ENCODE peak calls at places on chromosomes 12 and 14, in seven cellular contexts. L is HepG2, O is GM12891, X is K562, H is GM12878, P is SK-N-SH, S is H1. C is an unnamed sample.

GRCh38 chr12:31517994-31518393 is 72.9 kb downstream of the DENND5B start:
- DNase-seq in S (no peak), H (no peak), O (no peak), P (no peak), X (no peak), L (no peak), C (no peak)

GRCh38 chr12:70400124-70400523 is 34.0 kb downstream of the KCNMB4 start:
- DNase-seq in O (no peak), X (no peak), P (no peak), S (no peak), L (no peak), H (no peak), C (no peak)

GRCh38 chr14:32633930-32634329 is 304.7 kb upstream of the NPAS3 start:
- DNase-seq in H (no peak), O (no peak), P (no peak), S (no peak), L (no peak), X (no peak), C (no peak)

GRCh38 chr12:22518998-22519397 is 25.3 kb downstream of the C2CD5 start:
- DNase-seq in L (no peak), O (no peak), P (no peak), S (no peak), X (no peak), H (no peak), C (no peak)

GRCh38 chr14:49105512-49105911 is 480.7 kb downstream of the RPS29 start:
- DNase-seq in H (no peak), P (peak; percentile 34), X (no peak), O (no peak), S (no peak), L (no peak), C (no peak)

GRCh38 chr12:126967152-126967551 is 1299.8 kb upstream of the TMEM132C start:
- DNase-seq in O (no peak), P (no peak), L (no peak), S (no peak), H (no peak), X (no peak), C (no peak)

GRCh38 chr14:91892918-91893527 is 25.7 kb upstream of the TC2N start:
- DNase-seq in S (peak; percentile 82), H (no peak), P (peak; percentile 58), O (no peak), L (peak; percentile 20), X (peak; percentile 45), C (no peak)

GRCh38 chr12:132308311-132309161 is 20.9 kb downstream of the GALNT9 start:
- DNase-seq in P (no peak), L (no peak), O (no peak), H (no peak), X (no peak), S (no peak), C (no peak)

GRCh38 chr12:24396266-24396665 is 446.8 kb upstream of the SOX5 start:
- DNase-seq in X (no peak), P (no peak), L (no peak), O (no peak), H (no peak), S (no peak), C (no peak)

GRCh38 chr14:51448831-51449665 is 202.7 kb upstream of the FRMD6 start:
- DNase-seq in S (no peak), O (no peak), X (no peak), H (no peak), L (no peak), P (peak; percentile 45), C (no peak)

GRCh38 chr14:65348137-65348536 is 64.4 kb upstream of the FUT8 start:
- DNase-seq in L (no peak), O (no peak), P (no peak), S (no peak), X (no peak), H (no peak), C (no peak)

GRCh38 chr12:115752913-115753726 is 524.4 kb downstream of the MED13L start:
- DNase-seq in H (peak; percentile 12), X (peak; percentile 48), P (peak; percentile 55), L (peak; percentile 58), O (no peak), S (no peak), C (peak; percentile 6)

GRCh38 chr12:242496-242895 is 20.1 kb downstream of the SLC6A13 start:
- DNase-seq in H (no peak), S (peak; percentile 32), O (no peak), X (no peak), P (no peak), L (no peak), C (no peak)

GRCh38 chr14:64569108-64570045 is 19.6 kb downstream of the PPP1R36 start:
- DNase-seq in H (no peak), P (no peak), O (no peak), S (no peak), X (no peak), L (peak; percentile 10), C (no peak)

GRCh38 chr14:81176224-81176623 is 44.5 kb downstream of the GTF2A1 start:
- DNase-seq in L (no peak), S (no peak), P (no peak), O (no peak), H (no peak), X (no peak), C (no peak)

GRCh38 chr14:101963611-101964296 is 619 bp upstream of the DYNC1H1 start:
- DNase-seq in H (no peak), L (no peak), O (no peak), P (no peak), S (no peak), X (no peak), C (no peak)

GRCh38 chr12:42346603-42347002 is 20.6 kb downstream of the PPHLN1 start:
- DNase-seq in L (no peak), O (no peak), H (no peak), X (no peak), P (no peak), S (no peak), C (no peak)

GRCh38 chr12:50453872-50454271 is 50.9 kb upstream of the DIP2B start:
- DNase-seq in L (no peak), O (no peak), P (no peak), H (no peak), X (no peak), S (no peak), C (no peak)
- TF ChIP-seq TAF1 in L (no peak), O (no peak), P (no peak), H (no peak), X (no peak), S (no peak), C (no peak)

DNA sequence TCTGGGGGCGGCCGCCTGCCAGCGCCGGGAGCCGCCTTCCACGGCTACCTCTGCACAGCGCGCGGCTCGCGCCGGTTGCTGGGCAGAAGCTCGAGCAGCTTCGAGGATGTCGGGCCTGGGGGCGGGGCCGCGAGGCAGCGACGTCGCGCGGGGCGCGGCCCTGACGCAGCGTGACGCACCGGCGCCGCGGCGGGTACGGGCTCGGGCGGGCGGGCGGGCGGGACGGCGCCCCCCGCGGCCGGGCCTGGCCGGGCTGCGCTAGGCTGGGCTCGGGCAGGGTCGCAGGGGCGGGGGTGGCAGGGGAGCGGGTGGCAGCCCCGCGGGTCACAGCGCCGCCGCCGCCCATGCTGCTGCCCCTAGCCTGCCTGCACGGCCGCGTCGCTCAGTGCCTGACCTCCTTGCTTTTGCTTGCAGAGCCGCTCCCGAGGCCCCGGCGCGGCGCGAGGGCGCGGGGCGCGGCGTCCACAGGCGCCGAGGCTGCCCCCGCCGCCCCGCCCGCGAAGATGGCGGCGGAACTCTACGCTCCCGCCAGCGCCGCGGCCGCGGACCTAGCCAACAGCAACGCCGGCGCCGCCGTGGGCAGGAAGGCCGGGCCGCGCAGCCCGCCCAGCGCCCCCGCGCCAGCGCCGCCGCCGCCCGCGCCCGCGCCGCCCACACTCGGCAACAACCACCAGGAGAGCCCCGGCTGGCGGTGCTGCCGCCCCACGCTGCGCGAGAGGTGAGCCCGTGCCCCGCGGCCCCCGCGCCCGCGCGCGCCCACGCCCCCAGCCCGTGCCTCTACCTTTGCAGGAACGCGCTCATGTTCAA is at the start of gene BTBD6:
- DNase-seq in H (peak; percentile 9), P (peak; percentile 99), S (peak; percentile 84), O (peak; percentile 98), L (no peak), X (no peak), C (peak; percentile 96)
- TF ChIP-seq POLR2AphosphoS5 in H (no peak), P (peak; percentile 33), S (no peak), O (no peak), L (no peak), X (no peak), C (no peak)

GRCh38 chr14:23140389-23140788 is 21.3 kb upstream of the CEBPE start:
- DNase-seq in P (no peak), L (no peak), S (no peak), O (no peak), X (no peak), H (no peak), C (no peak)
- TF ChIP-seq TAF1 in P (no peak), L (no peak), S (no peak), O (no peak), X (no peak), H (no peak), C (no peak)

GRCh38 chr14:84390010-84390409 is 1139.9 kb upstream of the FLRT2 start:
- DNase-seq in P (no peak), X (no peak), O (no peak), S (no peak), L (no peak), H (no peak), C (no peak)
- TF ChIP-seq POLR2AphosphoS5 in P (no peak), X (no peak), O (no peak), S (no peak), L (no peak), H (no peak), C (no peak)

GRCh38 chr12:107681455-107681835 is 4.2 kb upstream of the PWP1 start:
- DNase-seq in P (no peak), L (no peak), O (no peak), X (no peak), S (peak; percentile 33), H (no peak), C (no peak)

GRCh38 chr12:107685360-107686248 is at the start of gene PWP1:
- DNase-seq in X (peak; percentile 97), L (peak; percentile 94), O (peak; percentile 93), S (peak; percentile 96), H (peak; percentile 84), P (peak; percentile 98), C (peak; percentile 91)

GRCh38 chr12:107684029-107684790 is 1.4 kb upstream of the PWP1 start:
- DNase-seq in L (no peak), P (no peak), H (no peak), X (peak; percentile 15), S (no peak), O (no peak), C (no peak)

GRCh38 chr12:107681836-107682820 is 3.5 kb upstream of the PWP1 start:
- DNase-seq in S (no peak), P (no peak), H (no peak), O (no peak), X (no peak), L (peak; percentile 92), C (no peak)

GRCh38 chr12:107684990-107685359 is 624 bp upstream of the PWP1 start:
- DNase-seq in P (peak; percentile 60), O (no peak), L (peak; percentile 96), X (peak; percentile 61), S (peak; percentile 51), H (no peak), C (no peak)
- TF ChIP-seq TAF1 in P (no peak), O (no peak), L (no peak), X (no peak), S (no peak), H (no peak), C (no peak)

DNA sequence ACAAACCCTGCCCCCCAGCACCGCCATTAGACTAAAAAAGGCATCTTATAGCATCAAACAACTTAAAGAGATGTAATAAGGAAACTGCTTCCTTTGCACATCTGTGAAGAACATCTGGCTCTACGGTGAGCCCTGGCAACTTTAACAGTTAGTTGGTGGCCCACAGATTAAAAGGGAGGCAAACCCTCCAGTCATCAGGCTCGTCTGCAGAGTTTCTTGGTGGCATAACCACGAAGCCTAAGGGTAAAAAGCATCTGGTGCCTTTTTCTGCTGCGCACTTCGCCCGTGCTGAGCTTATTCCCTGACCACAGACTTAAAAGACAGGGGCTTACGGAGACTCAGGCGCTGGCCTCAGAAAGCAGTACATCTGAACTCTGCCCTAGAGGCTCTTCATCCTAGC is 38.6 kb upstream of the DACT1 start:
- DNase-seq in L (no peak), O (no peak), H (no peak), X (no peak), P (no peak), S (no peak), C (no peak)
- TF ChIP-seq POLR2AphosphoS5 in L (no peak), O (no peak), H (no peak), X (no peak), P (no peak), S (no peak), C (no peak)